ENCODE peak calls at places on chromosome 13, in nine cellular contexts. One of them, this sample, is unnamed. For H3K4me1, the result is how much of the 10 kb centered on the place peaks cover.

GRCh38 chr13:24680258-24680920 is at the start of gene ATP12A:
- DNase-seq in SK-N-SH: peak
- DNase-seq in astrocyte: no peak
- DNase-seq in IMR-90: no peak
- DNase-seq in mammary epithelial cell: peak
- DNase-seq in heart right ventricle: no peak
- DNase-seq in upper lobe of right lung: no peak
- DNase-seq in body of pancreas: peak
- DNase-seq in fibroblast of lung: no peak
- DNase-seq in this sample: no peak

GRCh38 chr13:91313103-91313502 is 34.4 kb upstream of the MIR17HG start:
- DNase-seq in heart right ventricle: no peak
- DNase-seq in mammary epithelial cell: peak
- DNase-seq in SK-N-SH: peak
- DNase-seq in body of pancreas: no peak
- DNase-seq in upper lobe of right lung: no peak
- DNase-seq in IMR-90: peak
- DNase-seq in fibroblast of lung: peak
- DNase-seq in astrocyte: no peak
- DNase-seq in this sample: no peak

GRCh38 chr13:19239114-19239860 is 57.7 kb upstream of the TUBA3C start:
- DNase-seq in mammary epithelial cell: no peak
- DNase-seq in body of pancreas: no peak
- DNase-seq in IMR-90: no peak
- DNase-seq in fibroblast of lung: no peak
- DNase-seq in heart right ventricle: no peak
- DNase-seq in upper lobe of right lung: no peak
- DNase-seq in SK-N-SH: no peak
- DNase-seq in astrocyte: no peak
- DNase-seq in this sample: no peak

GRCh38 chr13:99307247-99307646 is at the start of gene GPR183:
- DNase-seq in SK-N-SH: no peak
- DNase-seq in upper lobe of right lung: no peak
- DNase-seq in heart right ventricle: no peak
- DNase-seq in mammary epithelial cell: no peak
- DNase-seq in IMR-90: peak
- DNase-seq in astrocyte: no peak
- DNase-seq in fibroblast of lung: peak
- DNase-seq in body of pancreas: no peak
- DNase-seq in this sample: no peak

GRCh38 chr13:99977912-99978780 is 3.4 kb upstream of the ZIC2 start:
- DNase-seq in SK-N-SH: peak
- DNase-seq in astrocyte: no peak
- DNase-seq in heart right ventricle: no peak
- DNase-seq in IMR-90: no peak
- DNase-seq in mammary epithelial cell: no peak
- DNase-seq in upper lobe of right lung: no peak
- DNase-seq in body of pancreas: no peak
- DNase-seq in fibroblast of lung: no peak
- DNase-seq in this sample: no peak

GRCh38 chr13:27304611-27305010 is 34.0 kb downstream of the RASL11A start:
- DNase-seq in fibroblast of lung: no peak
- DNase-seq in body of pancreas: no peak
- DNase-seq in upper lobe of right lung: no peak
- DNase-seq in SK-N-SH: no peak
- DNase-seq in mammary epithelial cell: no peak
- DNase-seq in IMR-90: no peak
- DNase-seq in astrocyte: no peak
- DNase-seq in heart right ventricle: no peak
- DNase-seq in this sample: no peak

GRCh38 chr13:23753523-23753922 is 135.7 kb downstream of the MIPEP start:
- DNase-seq in heart right ventricle: no peak
- DNase-seq in SK-N-SH: no peak
- DNase-seq in mammary epithelial cell: peak
- DNase-seq in upper lobe of right lung: no peak
- DNase-seq in astrocyte: peak
- DNase-seq in fibroblast of lung: peak
- DNase-seq in IMR-90: peak
- DNase-seq in body of pancreas: no peak
- DNase-seq in this sample: no peak

GRCh38 chr13:75173457-75174356 is 308.3 kb downstream of the TBC1D4 start:
- DNase-seq in mammary epithelial cell: no peak
- DNase-seq in upper lobe of right lung: no peak
- DNase-seq in heart right ventricle: no peak
- DNase-seq in fibroblast of lung: no peak
- DNase-seq in IMR-90: no peak
- DNase-seq in SK-N-SH: no peak
- DNase-seq in body of pancreas: no peak
- DNase-seq in astrocyte: no peak
- DNase-seq in this sample: no peak

GRCh38 chr13:23859455-23859854 is 29.7 kb downstream of the MIPEP start:
- DNase-seq in body of pancreas: no peak
- DNase-seq in heart right ventricle: no peak
- DNase-seq in fibroblast of lung: no peak
- DNase-seq in mammary epithelial cell: no peak
- DNase-seq in upper lobe of right lung: no peak
- DNase-seq in SK-N-SH: no peak
- DNase-seq in astrocyte: no peak
- DNase-seq in IMR-90: no peak
- DNase-seq in this sample: no peak

GRCh38 chr13:112725346-112726017 is 35.6 kb downstream of the ATP11A start:
- DNase-seq in IMR-90: peak
- DNase-seq in SK-N-SH: no peak
- DNase-seq in astrocyte: peak
- DNase-seq in mammary epithelial cell: peak
- DNase-seq in heart right ventricle: peak
- DNase-seq in fibroblast of lung: peak
- DNase-seq in body of pancreas: no peak
- DNase-seq in upper lobe of right lung: peak
- DNase-seq in this sample: peak

GRCh38 chr13:95608640-95609280 is 35.7 kb downstream of the DZIP1 start:
- DNase-seq in mammary epithelial cell: no peak
- DNase-seq in SK-N-SH: no peak
- DNase-seq in IMR-90: no peak
- DNase-seq in body of pancreas: no peak
- DNase-seq in astrocyte: no peak
- DNase-seq in heart right ventricle: no peak
- DNase-seq in fibroblast of lung: peak
- DNase-seq in upper lobe of right lung: no peak
- DNase-seq in this sample: no peak

GRCh38 chr13:85108356-85108755 is 690.9 kb downstream of the SLITRK6 start:
- DNase-seq in heart right ventricle: no peak
- DNase-seq in IMR-90: no peak
- DNase-seq in SK-N-SH: no peak
- DNase-seq in fibroblast of lung: no peak
- DNase-seq in astrocyte: no peak
- DNase-seq in upper lobe of right lung: no peak
- DNase-seq in body of pancreas: no peak
- DNase-seq in mammary epithelial cell: peak
- DNase-seq in this sample: no peak

GRCh38 chr13:98804336-98804855 is 51.9 kb upstream of the SLC15A1 start:
- DNase-seq in upper lobe of right lung: no peak
- DNase-seq in body of pancreas: no peak
- DNase-seq in fibroblast of lung: no peak
- DNase-seq in mammary epithelial cell: no peak
- DNase-seq in IMR-90: no peak
- DNase-seq in heart right ventricle: no peak
- DNase-seq in SK-N-SH: no peak
- DNase-seq in astrocyte: no peak
- DNase-seq in this sample: no peak

GRCh38 chr13:78317030-78317429 is 286.3 kb downstream of the POU4F1 start:
- DNase-seq in mammary epithelial cell: no peak
- DNase-seq in IMR-90: no peak
- DNase-seq in fibroblast of lung: no peak
- DNase-seq in astrocyte: no peak
- DNase-seq in SK-N-SH: peak
- DNase-seq in body of pancreas: no peak
- DNase-seq in heart right ventricle: no peak
- DNase-seq in upper lobe of right lung: no peak
- DNase-seq in this sample: no peak

GRCh38 chr13:67229438-67230242 is 496 bp downstream of the PCDH9 start:
- DNase-seq in mammary epithelial cell: no peak
- DNase-seq in upper lobe of right lung: no peak
- DNase-seq in fibroblast of lung: peak
- DNase-seq in body of pancreas: no peak
- DNase-seq in astrocyte: peak
- DNase-seq in heart right ventricle: no peak
- DNase-seq in SK-N-SH: peak
- DNase-seq in IMR-90: peak
- DNase-seq in this sample: no peak

DNA sequence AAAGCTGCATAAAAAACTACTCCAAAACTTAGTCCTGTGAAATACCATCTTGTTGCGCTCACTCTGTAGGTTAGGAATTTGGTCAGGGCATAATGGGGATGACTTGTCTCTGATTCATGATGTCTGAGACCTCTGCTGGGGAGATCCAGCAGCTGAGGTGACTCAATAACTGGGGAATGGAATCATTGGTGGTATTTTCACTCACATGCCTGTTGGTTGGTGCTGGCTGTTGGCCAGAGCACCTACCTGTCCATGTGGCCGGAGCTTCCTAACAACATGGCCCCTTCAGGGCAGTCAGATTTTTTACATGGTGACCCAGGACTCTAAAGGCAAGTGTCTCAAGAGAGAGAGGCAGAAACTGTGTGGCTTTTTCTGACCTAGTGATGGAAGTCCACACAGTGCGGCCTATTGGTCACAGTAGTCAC is 7.4 kb upstream of the ESD start:
- DNase-seq in astrocyte: peak
- DNase-seq in IMR-90: peak
- DNase-seq in heart right ventricle: no peak
- DNase-seq in mammary epithelial cell: peak
- DNase-seq in fibroblast of lung: peak
- DNase-seq in SK-N-SH: no peak
- DNase-seq in upper lobe of right lung: no peak
- DNase-seq in body of pancreas: no peak
- DNase-seq in this sample: no peak
- TF ChIP-seq CTCF in astrocyte: no peak
- TF ChIP-seq CTCF in IMR-90: no peak
- TF ChIP-seq CTCF in heart right ventricle: no peak
- TF ChIP-seq CTCF in mammary epithelial cell: no peak
- TF ChIP-seq CTCF in fibroblast of lung: no peak
- TF ChIP-seq CTCF in SK-N-SH: no peak
- TF ChIP-seq CTCF in upper lobe of right lung: no peak
- TF ChIP-seq CTCF in body of pancreas: no peak
- TF ChIP-seq CTCF in this sample: no peak

DNA sequence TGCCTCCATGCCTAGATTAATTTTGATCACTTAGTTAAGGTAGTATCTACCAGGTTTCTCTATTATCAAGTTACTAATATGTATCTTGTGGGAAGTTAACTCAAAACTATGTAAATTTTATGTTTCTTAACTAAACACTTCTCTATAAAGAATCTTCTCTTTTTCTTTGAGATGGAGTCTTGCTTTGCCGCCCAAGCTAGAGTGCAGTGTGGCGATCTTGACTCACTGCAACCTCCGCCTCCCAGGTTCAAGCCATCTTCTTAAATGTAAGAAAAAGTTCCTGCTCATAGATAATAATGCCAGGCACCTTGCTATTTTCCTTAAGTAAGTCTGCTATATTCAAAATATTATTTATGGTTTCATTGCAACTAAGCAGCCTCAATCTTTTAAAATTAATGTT is 58.4 kb downstream of the ELF1 start:
- DNase-seq in SK-N-SH: no peak
- DNase-seq in fibroblast of lung: no peak
- DNase-seq in heart right ventricle: no peak
- DNase-seq in astrocyte: no peak
- DNase-seq in upper lobe of right lung: no peak
- DNase-seq in body of pancreas: no peak
- DNase-seq in mammary epithelial cell: no peak
- DNase-seq in IMR-90: no peak
- DNase-seq in this sample: no peak
- H3K4me1 ChIP-seq in SK-N-SH: under half
- H3K4me1 ChIP-seq in fibroblast of lung: under half
- H3K4me1 ChIP-seq in heart right ventricle: under half
- H3K4me1 ChIP-seq in astrocyte: under half
- H3K4me1 ChIP-seq in upper lobe of right lung: under half
- H3K4me1 ChIP-seq in body of pancreas: under half
- H3K4me1 ChIP-seq in mammary epithelial cell: under half
- H3K4me1 ChIP-seq in IMR-90: under half
- H3K4me1 ChIP-seq in this sample: under half

GRCh38 chr13:104799152-104799551 is 1732.9 kb upstream of the SLC10A2 start:
- DNase-seq in IMR-90: no peak
- DNase-seq in upper lobe of right lung: no peak
- DNase-seq in body of pancreas: no peak
- DNase-seq in astrocyte: no peak
- DNase-seq in SK-N-SH: no peak
- DNase-seq in fibroblast of lung: no peak
- DNase-seq in heart right ventricle: no peak
- DNase-seq in mammary epithelial cell: no peak
- DNase-seq in this sample: no peak

GRCh38 chr13:104796581-104796980 is 1730.4 kb upstream of the SLC10A2 start:
- DNase-seq in body of pancreas: no peak
- DNase-seq in heart right ventricle: no peak
- DNase-seq in upper lobe of right lung: no peak
- DNase-seq in SK-N-SH: no peak
- DNase-seq in IMR-90: no peak
- DNase-seq in mammary epithelial cell: no peak
- DNase-seq in astrocyte: peak
- DNase-seq in fibroblast of lung: peak
- DNase-seq in this sample: no peak
- TF ChIP-seq CTCF in body of pancreas: no peak
- TF ChIP-seq CTCF in heart right ventricle: no peak
- TF ChIP-seq CTCF in upper lobe of right lung: no peak
- TF ChIP-seq CTCF in SK-N-SH: no peak
- TF ChIP-seq CTCF in IMR-90: no peak
- TF ChIP-seq CTCF in mammary epithelial cell: no peak
- TF ChIP-seq CTCF in astrocyte: no peak
- TF ChIP-seq CTCF in fibroblast of lung: no peak
- TF ChIP-seq CTCF in this sample: no peak

GRCh38 chr13:49371943-49372636 is 71.8 kb downstream of the CAB39L start:
- DNase-seq in heart right ventricle: no peak
- DNase-seq in body of pancreas: no peak
- DNase-seq in IMR-90: no peak
- DNase-seq in SK-N-SH: no peak
- DNase-seq in fibroblast of lung: peak
- DNase-seq in upper lobe of right lung: no peak
- DNase-seq in astrocyte: peak
- DNase-seq in mammary epithelial cell: no peak
- DNase-seq in this sample: no peak
- H3K4me1 ChIP-seq in heart right ventricle: under half
- H3K4me1 ChIP-seq in body of pancreas: under half
- H3K4me1 ChIP-seq in IMR-90: under half
- H3K4me1 ChIP-seq in SK-N-SH: under half
- H3K4me1 ChIP-seq in fibroblast of lung: under half
- H3K4me1 ChIP-seq in upper lobe of right lung: under half
- H3K4me1 ChIP-seq in astrocyte: under half
- H3K4me1 ChIP-seq in mammary epithelial cell: under half
- H3K4me1 ChIP-seq in this sample: under half

GRCh38 chr13:39524795-39525194 is 78.2 kb downstream of the LHFPL6 start:
- DNase-seq in SK-N-SH: no peak
- DNase-seq in mammary epithelial cell: no peak
- DNase-seq in upper lobe of right lung: no peak
- DNase-seq in body of pancreas: no peak
- DNase-seq in fibroblast of lung: no peak
- DNase-seq in IMR-90: no peak
- DNase-seq in heart right ventricle: no peak
- DNase-seq in astrocyte: no peak
- DNase-seq in this sample: no peak
- TF ChIP-seq CTCF in SK-N-SH: no peak
- TF ChIP-seq CTCF in mammary epithelial cell: no peak
- TF ChIP-seq CTCF in upper lobe of right lung: no peak
- TF ChIP-seq CTCF in body of pancreas: no peak
- TF ChIP-seq CTCF in fibroblast of lung: no peak
- TF ChIP-seq CTCF in IMR-90: no peak
- TF ChIP-seq CTCF in heart right ventricle: no peak
- TF ChIP-seq CTCF in astrocyte: no peak
- TF ChIP-seq CTCF in this sample: no peak

This sample was measured in heart left ventricle.